ENCODE peak calls at places on chromosomes 1 and 21, in seven cellular contexts. M is SK-N-SH; Q is A673; J is CD8-positive, alpha-beta T cell; V is heart left ventricle; I is OCI-LY7; S is spleen. O is an unnamed sample. For H3K4me1, the result is how much of the 10 kb centered on the place peaks cover.

GRCh38 chr1:6052543-6053205 is 7.0 kb downstream of the KCNAB2 start:
- DNase-seq in I (peak), Q (peak), V (peak), S (no peak), M (peak), J (peak), O (peak)

GRCh38 chr1:169236143-169236542 is 129.7 kb downstream of the ATP1B1 start:
- DNase-seq in Q (no peak), J (no peak), M (no peak), S (no peak), V (peak), I (no peak), O (no peak)

GRCh38 chr1:93081716-93082115 is 2.6 kb downstream of the MTF2 start:
- DNase-seq in M (no peak), S (no peak), Q (peak), J (no peak), I (no peak), V (no peak), O (no peak)

GRCh38 chr1:225965231-225965630 is 24.2 kb upstream of the LEFTY2 start:
- DNase-seq in I (no peak), S (peak), V (no peak), J (no peak), M (no peak), Q (no peak), O (no peak)

GRCh38 chr1:94079056-94079990 is 41.6 kb downstream of the ABCA4 start:
- DNase-seq in I (no peak), Q (no peak), J (no peak), S (no peak), M (no peak), V (no peak), O (no peak)

GRCh38 chr1:178489399-178489798 is 7.4 kb downstream of the CLEC20A start:
- DNase-seq in Q (no peak), I (no peak), S (no peak), M (no peak), J (no peak), V (no peak), O (no peak)

GRCh38 chr1:41532206-41532975 is 47.9 kb upstream of the EDN2 start:
- DNase-seq in Q (no peak), S (peak), I (no peak), M (no peak), V (no peak), J (no peak), O (no peak)

GRCh38 chr1:117757668-117758067 is 151.8 kb downstream of the TENT5C start:
- DNase-seq in V (no peak), Q (no peak), M (no peak), I (no peak), J (no peak), S (no peak), O (no peak)

GRCh38 chr21:23541571-23541970 is 2065.7 kb downstream of the MRPL39 start:
- DNase-seq in Q (no peak), J (no peak), S (no peak), M (no peak), V (no peak), I (no peak), O (no peak)

GRCh38 chr1:37394574-37395464 is 79.6 kb upstream of the ZC3H12A start:
- DNase-seq in I (no peak), S (no peak), M (peak), V (no peak), J (no peak), Q (peak), O (no peak)

GRCh38 chr1:98668733-98669132 is 7.2 kb downstream of the SNX7 start:
- DNase-seq in S (no peak), Q (no peak), M (no peak), V (no peak), J (no peak), I (no peak), O (no peak)

GRCh38 chr1:235918032-235918431 is 51.3 kb upstream of the LYST start:
- DNase-seq in S (no peak), J (no peak), I (no peak), V (no peak), M (peak), Q (no peak), O (no peak)

GRCh38 chr1:220483700-220484099 is 44.2 kb upstream of the MARK1 start:
- DNase-seq in M (no peak), J (no peak), V (peak), Q (no peak), I (no peak), S (no peak), O (no peak)

GRCh38 chr1:28883242-28883616 is 31.1 kb upstream of the EPB41 start:
- DNase-seq in Q (no peak), J (no peak), I (no peak), S (no peak), V (no peak), M (no peak), O (no peak)

GRCh38 chr1:32500387-32501209 is 35.7 kb downstream of the ZBTB8B start:
- DNase-seq in M (peak), S (peak), Q (peak), J (no peak), I (peak), V (peak), O (peak)

GRCh38 chr1:54356680-54357147 is 49.5 kb downstream of the SSBP3 start:
- DNase-seq in Q (no peak), M (no peak), S (no peak), I (peak), V (no peak), J (peak), O (no peak)

DNA sequence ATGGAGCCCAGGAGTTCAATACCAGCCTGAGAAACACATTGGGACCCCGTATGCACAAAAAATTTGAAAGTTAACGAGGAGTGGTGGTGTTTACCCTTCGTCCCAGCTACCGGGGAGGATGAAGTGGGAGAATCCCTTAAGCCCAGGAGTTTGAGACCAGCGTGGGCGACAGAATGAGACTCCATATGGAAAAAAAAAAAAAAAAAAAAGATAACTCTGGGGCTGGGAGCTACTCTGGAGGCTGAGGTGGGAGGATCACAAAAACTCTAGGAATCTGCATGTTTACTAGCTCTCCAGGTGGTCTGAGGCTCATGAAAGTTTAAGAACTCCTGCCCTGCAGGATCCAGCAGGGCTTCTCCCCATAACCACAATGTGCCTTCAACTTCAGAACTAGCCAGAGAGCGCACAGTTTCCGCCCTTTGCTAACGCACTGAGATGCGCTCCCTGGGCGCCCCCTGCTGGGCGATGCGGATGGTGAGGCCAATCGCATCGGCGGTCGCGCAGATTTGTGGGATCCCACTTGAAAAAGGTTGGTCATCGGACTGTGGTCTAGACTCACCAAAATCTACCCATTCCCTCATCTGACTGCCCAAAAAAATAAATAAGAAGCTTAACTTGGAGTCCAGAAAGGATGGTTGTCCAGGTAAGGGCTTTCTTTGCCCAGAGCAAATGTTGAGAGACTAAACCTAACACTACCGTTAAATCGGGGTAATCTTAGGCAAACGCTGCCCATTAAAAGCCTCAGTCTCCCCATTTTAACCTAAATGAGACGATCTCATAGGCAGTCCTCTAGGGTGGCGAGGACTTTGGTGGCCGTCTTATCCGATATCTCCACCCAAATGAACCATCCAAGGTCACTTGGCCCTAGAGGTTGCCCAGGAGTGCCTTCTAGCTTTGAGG is 8.8 kb downstream of the ZNF683 start:
- DNase-seq in J (peak), M (peak), I (peak), V (peak), Q (peak), S (peak), O (peak)
- TF ChIP-seq CTCF in J (peak), M (peak), I (peak), V (peak), Q (peak), S (peak), O (peak)

GRCh38 chr1:152107984-152108898 is 7.0 kb downstream of the TCHH start:
- DNase-seq in M (no peak), J (no peak), I (no peak), Q (no peak), V (peak), S (no peak), O (peak)
- H3K4me3 ChIP-seq in M (peak), J (no peak), I (no peak), Q (no peak), V (peak), S (peak), O (no peak)

GRCh38 chr1:84688461-84689061 is 1.7 kb downstream of the SSX2IP start:
- DNase-seq in V (no peak), I (no peak), S (no peak), M (no peak), J (no peak), Q (peak), O (no peak)
- H3K4me1 ChIP-seq in V (under half), I (under half), S (half or more), M (under half), J (under half), Q (under half), O (under half)

DNA sequence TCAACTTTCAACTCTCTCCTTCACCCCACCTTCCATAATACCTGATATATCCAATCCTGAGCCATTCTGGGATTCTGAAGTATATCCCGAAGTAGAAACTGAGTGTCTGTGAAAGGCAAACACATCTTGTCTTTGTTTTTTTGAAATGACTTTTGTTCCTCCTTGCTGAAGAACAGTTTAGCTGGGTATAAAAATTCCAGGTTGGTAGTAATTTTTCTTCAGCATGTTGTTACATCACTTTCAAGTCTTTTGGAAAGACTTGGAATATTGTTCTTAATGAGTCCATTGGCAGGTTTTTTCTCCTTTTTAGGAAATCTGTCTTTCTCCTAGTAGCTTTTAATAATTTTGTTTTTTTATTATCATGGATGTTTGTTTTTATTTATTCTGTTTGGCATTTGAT is 32.7 kb downstream of the CRYAA start:
- DNase-seq in M (no peak), S (no peak), J (no peak), V (no peak), I (peak), Q (no peak), O (no peak)
- TF ChIP-seq CTCF in M (no peak), S (no peak), J (no peak), V (no peak), I (no peak), Q (no peak), O (no peak)